ENCODE peak calls at places on chromosomes 13 and 19, in eight cellular contexts. X is GDM1; D is skeletal muscle cell; F is activated CD4-positive, alpha-beta T cell treated with anti-CD3 and anti-CD28 coated beads for 24 hours; Q is H9; N is amniotic stem cell; Z is left kidney; W is neuronal stem cell. M is an unnamed sample.

GRCh38 chr13:98436379-98436909 is 140.5 kb downstream of the STK24 start:
- DNase-seq in D (no peak), F (no peak), X (no peak), W (no peak), Q (no peak), N (no peak), Z (no peak), M (no peak)

GRCh38 chr19:16062789-16063188 is 13.5 kb upstream of the TPM4 start:
- DNase-seq in D (no peak), Z (peak), F (peak), X (peak), N (no peak), Q (peak), W (no peak), M (peak)

GRCh38 chr19:18612772-18613588 is at the start of gene TMEM59L:
- DNase-seq in D (no peak), Q (no peak), N (no peak), Z (peak), X (no peak), F (no peak), W (no peak), M (no peak)

GRCh38 chr19:41957161-41957837 is 1.8 kb downstream of the RABAC1 start:
- DNase-seq in D (no peak), Q (no peak), N (no peak), F (no peak), X (no peak), W (no peak), Z (no peak), M (no peak)

GRCh38 chr13:100530645-100531044 is 57.9 kb downstream of the GGACT start:
- DNase-seq in W (no peak), F (no peak), D (no peak), N (no peak), X (no peak), Q (peak), Z (no peak), M (no peak)

GRCh38 chr13:80341771-80342271 is 895 bp upstream of the SPRY2 start:
- DNase-seq in F (no peak), Q (peak), D (no peak), X (no peak), W (peak), Z (peak), N (no peak), M (peak)

GRCh38 chr19:45041125-45041524 is 2.3 kb downstream of the CLASRP start:
- DNase-seq in D (no peak), F (no peak), W (no peak), Z (no peak), X (no peak), Q (no peak), N (no peak), M (no peak)

GRCh38 chr19:38726761-38727301 is 17.4 kb downstream of the CAPN12 start:
- DNase-seq in F (no peak), W (no peak), N (no peak), Q (no peak), D (no peak), Z (no peak), X (no peak), M (no peak)

GRCh38 chr19:9156304-9156703 is 16.1 kb downstream of the ZNF317 start:
- DNase-seq in W (no peak), F (no peak), Q (no peak), X (no peak), N (no peak), D (no peak), Z (no peak), M (no peak)

GRCh38 chr19:43774103-43774939 is 6.5 kb downstream of the KCNN4 start:
- DNase-seq in N (no peak), Q (peak), Z (peak), F (no peak), W (peak), D (no peak), X (no peak), M (no peak)

GRCh38 chr13:110312669-110313031 is 5.6 kb downstream of the COL4A2 start:
- DNase-seq in X (no peak), Q (peak), Z (no peak), W (no peak), F (no peak), N (peak), D (no peak), M (peak)

GRCh38 chr19:20247016-20247683 is 80.1 kb downstream of the ZNF486 start:
- DNase-seq in X (no peak), D (no peak), W (peak), N (no peak), Q (peak), F (peak), Z (peak), M (no peak)

GRCh38 chr13:73235385-73235784 is 176.6 kb downstream of the KLF5 start:
- DNase-seq in Z (no peak), F (no peak), W (no peak), Q (no peak), N (no peak), D (no peak), X (no peak), M (peak)

GRCh38 chr19:29655648-29656335 is 9.5 kb upstream of the PLEKHF1 start:
- DNase-seq in D (no peak), F (no peak), Q (no peak), W (no peak), N (no peak), Z (no peak), X (no peak), M (no peak)

GRCh38 chr13:110524484-110525254 is 36.9 kb downstream of the RAB20 start:
- DNase-seq in F (no peak), Q (no peak), D (no peak), N (no peak), W (no peak), X (no peak), Z (peak), M (peak)

GRCh38 chr13:113598481-113598880 is 13.9 kb downstream of the TFDP1 start:
- DNase-seq in N (no peak), D (no peak), F (no peak), W (no peak), Z (no peak), X (no peak), Q (peak), M (no peak)

M was measured in SW480.